ENCODE peak calls at places on chromosomes 4 and X, in six cellular contexts. S is A673, Y is heart left ventricle, R is uterus, Q is left ventricle myocardium inferior, F is ascending aorta. P is an unnamed sample. For H3K27me3, the result is how much of the 10 kb centered on the place peaks cover.

GRCh38 chr4:70681730-70682129 is 6.6 kb upstream of the UTP3 start:
- DNase-seq in S (no peak), R (no peak), Q (no peak), Y (no peak), F (no peak), P (no peak)

GRCh38 chrX:12021708-12022107 is 116.6 kb upstream of the FRMPD4 start:
- DNase-seq in F (no peak), Q (no peak), S (no peak), Y (peak), R (no peak), P (no peak)

GRCh38 chr4:172826346-172826745 is 342.3 kb upstream of the GALNT7 start:
- DNase-seq in Q (no peak), S (no peak), Y (no peak), R (no peak), F (no peak), P (no peak)

GRCh38 chrX:11407331-11408110 is 114.3 kb downstream of the AMELX start:
- DNase-seq in S (peak), F (no peak), R (no peak), Y (no peak), Q (no peak), P (no peak)

GRCh38 chrX:55057691-55058249 is 17.1 kb upstream of the PAGE2B start:
- DNase-seq in S (peak), R (peak), Q (no peak), Y (no peak), F (peak), P (no peak)

GRCh38 chrX:20432048-20432447 is 165.3 kb upstream of the RPS6KA3 start:
- DNase-seq in Y (no peak), R (no peak), F (no peak), S (no peak), Q (no peak), P (no peak)

GRCh38 chrX:48966796-48967579 is 4.7 kb downstream of the KCND1 start:
- DNase-seq in Q (no peak), R (no peak), Y (no peak), F (no peak), S (no peak), P (no peak)

GRCh38 chr4:77196866-77197265 is 39.9 kb downstream of the CCNG2 start:
- DNase-seq in F (no peak), S (no peak), R (no peak), Q (no peak), Y (no peak), P (no peak)

GRCh38 chr4:41709844-41710481 is 38.6 kb downstream of the PHOX2B start:
- DNase-seq in S (peak), Q (no peak), Y (no peak), R (no peak), F (no peak), P (no peak)

GRCh38 chrX:5295004-5295403 is 933.7 kb downstream of the NLGN4X start:
- DNase-seq in Q (no peak), Y (no peak), S (no peak), R (no peak), F (no peak), P (no peak)

GRCh38 chr4:130636486-130636885 is 1540.5 kb downstream of the C4orf33 start:
- DNase-seq in R (no peak), Y (no peak), S (no peak), F (no peak), Q (no peak), P (no peak)

GRCh38 chr4:24912252-24913098 is at the start of gene CCDC149:
- DNase-seq in S (peak), F (peak), Y (peak), Q (peak), R (peak), P (no peak)

GRCh38 chrX:68757331-68757730 is 71.5 kb upstream of the EFNB1 start:
- DNase-seq in S (no peak), Y (no peak), Q (no peak), R (no peak), F (no peak), P (peak)

GRCh38 chrX:23114256-23114655 is 114.5 kb downstream of the DDX53 start:
- DNase-seq in R (no peak), S (no peak), Y (no peak), Q (no peak), F (no peak), P (no peak)

GRCh38 chrX:115021121-115021520 is 3.7 kb upstream of the IL13RA2 start:
- DNase-seq in S (no peak), Q (no peak), R (no peak), Y (no peak), F (no peak), P (no peak)

GRCh38 chrX:120457766-120458180 is 11.3 kb downstream of the LAMP2 start:
- DNase-seq in R (no peak), S (peak), Q (no peak), Y (no peak), F (no peak), P (no peak)

GRCh38 chr4:122733805-122734155 is 1.3 kb downstream of the BBS12 start:
- DNase-seq in Q (no peak), Y (no peak), R (no peak), S (no peak), F (no peak), P (no peak)

GRCh38 chr4:64359496-64359895 is 49.8 kb downstream of the TECRL start:
- DNase-seq in S (no peak), Y (no peak), R (no peak), F (no peak), Q (no peak), P (no peak)

GRCh38 chr4:26619784-26620183 is 35.9 kb downstream of the TBC1D19 start:
- DNase-seq in F (no peak), Y (no peak), Q (no peak), S (no peak), R (no peak), P (no peak)

GRCh38 chrX:118520206-118520857 is 24.7 kb downstream of the DOCK11 start:
- DNase-seq in Y (no peak), Q (no peak), F (no peak), S (no peak), R (no peak), P (no peak)

GRCh38 chr4:71857713-71858451 is 74.0 kb upstream of the GC start:
- DNase-seq in Q (no peak), Y (no peak), R (no peak), S (no peak), F (no peak), P (no peak)

GRCh38 chrX:103063918-103064434 is at the start of gene BEX1:
- DNase-seq in S (peak), Q (no peak), R (peak), F (no peak), Y (peak), P (no peak)

GRCh38 chr4:73104695-73105094 is 35.2 kb upstream of the COX18 start:
- DNase-seq in Y (no peak), S (no peak), Q (no peak), R (no peak), F (no peak), P (no peak)

GRCh38 chr4:158817562-158818370 is 48.9 kb downstream of the FNIP2 start:
- DNase-seq in R (no peak), S (no peak), Y (no peak), Q (no peak), F (no peak), P (no peak)

GRCh38 chr4:126859314-126859713 is 773.4 kb upstream of the INTU start:
- DNase-seq in R (no peak), S (no peak), Y (no peak), Q (no peak), F (no peak), P (no peak)

GRCh38 chr4:17502764-17503163 is 9.1 kb downstream of the QDPR start:
- DNase-seq in R (no peak), S (no peak), F (no peak), Y (no peak), Q (no peak), P (no peak)

GRCh38 chr4:72118017-72118416 is 86.2 kb downstream of the NPFFR2 start:
- DNase-seq in R (no peak), F (no peak), Q (no peak), Y (no peak), S (no peak), P (no peak)

GRCh38 chrX:427812-428725 is 41.4 kb upstream of the PPP2R3B start:
- DNase-seq in F (no peak), Q (no peak), R (no peak), Y (no peak), S (peak), P (no peak)
- TF ChIP-seq CTCF in F (no peak), Q (no peak), R (no peak), Y (peak), S (peak), P (no peak)

DNA sequence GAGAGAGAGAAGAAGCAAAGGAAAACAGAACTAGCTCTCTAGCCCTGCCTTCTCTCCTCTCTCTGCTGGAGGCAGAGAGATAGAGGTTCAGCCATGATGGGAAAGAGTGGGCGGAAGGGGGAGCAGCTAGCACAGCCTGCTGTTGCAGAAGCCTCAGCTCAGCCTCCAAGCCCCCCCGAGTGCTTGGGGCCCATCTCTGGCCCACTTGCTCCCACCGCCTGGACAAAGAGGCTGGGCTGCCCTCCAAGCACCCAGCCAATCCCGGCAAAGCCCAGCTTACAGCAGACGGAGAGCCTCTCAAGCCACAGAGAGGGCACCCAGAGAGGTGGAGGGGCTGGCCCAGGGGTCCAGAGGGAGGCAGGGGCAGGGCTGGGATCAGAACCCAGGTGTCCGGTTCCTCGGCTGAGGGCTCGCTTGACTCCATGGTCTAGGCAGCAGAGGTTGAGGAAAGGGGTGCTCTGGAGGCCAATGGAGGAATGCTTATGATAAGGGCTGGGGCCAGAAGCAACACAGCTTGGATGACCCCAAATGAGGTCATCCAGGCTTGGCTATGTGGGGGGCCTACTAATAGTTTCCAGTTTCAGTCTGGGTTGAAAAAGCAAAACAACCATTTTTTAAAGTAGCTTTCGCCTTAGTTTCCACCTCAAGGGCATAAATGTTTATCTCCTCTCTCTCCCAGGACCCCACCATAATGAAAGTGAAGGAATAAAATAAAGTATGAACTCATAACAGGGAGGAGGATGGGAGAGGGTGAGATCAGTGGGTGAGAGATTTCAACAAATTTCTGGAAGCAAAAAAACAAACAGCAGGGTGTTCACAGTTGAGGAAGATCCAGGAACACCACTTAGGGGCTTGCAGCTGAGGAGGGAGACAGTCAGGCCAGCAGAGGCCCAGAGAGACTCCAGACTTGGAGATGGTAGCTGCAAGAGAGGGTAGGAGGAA is 24.9 kb upstream of the IQSEC2 start:
- DNase-seq in S (no peak), F (no peak), Y (no peak), R (no peak), Q (no peak), P (no peak)
- H3K27me3 ChIP-seq in S (under half), F (under half), Y (under half), R (under half), Q (under half), P (under half)

GRCh38 chr4:10077492-10078335 is 38.9 kb downstream of the WDR1 start:
- DNase-seq in R (peak), S (no peak), Q (peak), Y (peak), F (peak), P (no peak)
- H3K27ac ChIP-seq in R (peak), S (no peak), Q (peak), Y (peak), F (peak), P (peak)

GRCh38 chr4:97984545-97985131 is 158.6 kb downstream of the STPG2 start:
- DNase-seq in R (no peak), F (no peak), Q (no peak), Y (no peak), S (peak), P (no peak)

GRCh38 chr4:97990409-97990808 is 152.9 kb downstream of the STPG2 start:
- DNase-seq in Y (no peak), S (no peak), F (no peak), R (no peak), Q (no peak), P (no peak)

GRCh38 chr4:97987019-97987648 is 156.1 kb downstream of the STPG2 start:
- DNase-seq in Y (no peak), R (no peak), F (no peak), Q (no peak), S (peak), P (no peak)
- TF ChIP-seq CTCF in Y (no peak), R (no peak), F (no peak), Q (peak), S (peak), P (no peak)

GRCh38 chr4:4843651-4844291 is 15.7 kb upstream of the MSX1 start:
- DNase-seq in Y (no peak), Q (no peak), R (no peak), F (no peak), S (no peak), P (no peak)
- H3K27me3 ChIP-seq in Y (half or more), Q (half or more), R (under half), F (under half), S (under half), P (under half)

GRCh38 chr4:170025523-170026252 is 507 bp downstream of the MFAP3L start:
- DNase-seq in S (peak), Y (no peak), R (peak), F (no peak), Q (no peak), P (no peak)

GRCh38 chr4:170017252-170017651 is 8.9 kb downstream of the MFAP3L start:
- DNase-seq in Q (no peak), Y (no peak), F (no peak), R (no peak), S (no peak), P (no peak)

GRCh38 chr4:170026253-170026991 is at the start of gene MFAP3L:
- DNase-seq in F (peak), Q (peak), S (peak), Y (peak), R (peak), P (peak)

GRCh38 chr4:170027181-170027829 is 1.1 kb upstream of the MFAP3L start:
- DNase-seq in F (peak), S (peak), Q (peak), R (peak), Y (peak), P (peak)

GRCh38 chr4:170022211-170022610 is 4.0 kb downstream of the MFAP3L start:
- DNase-seq in R (no peak), Y (no peak), Q (no peak), S (no peak), F (no peak), P (no peak)
- H3K27ac ChIP-seq in R (no peak), Y (no peak), Q (no peak), S (no peak), F (no peak), P (no peak)

GRCh38 chr4:154911097-154911496 is 130.0 kb downstream of the RBM46 start:
- DNase-seq in R (no peak), Y (no peak), F (no peak), S (no peak), Q (no peak), P (no peak)
- TF ChIP-seq CTCF in R (no peak), Y (no peak), F (no peak), S (peak), Q (no peak), P (no peak)

DNA sequence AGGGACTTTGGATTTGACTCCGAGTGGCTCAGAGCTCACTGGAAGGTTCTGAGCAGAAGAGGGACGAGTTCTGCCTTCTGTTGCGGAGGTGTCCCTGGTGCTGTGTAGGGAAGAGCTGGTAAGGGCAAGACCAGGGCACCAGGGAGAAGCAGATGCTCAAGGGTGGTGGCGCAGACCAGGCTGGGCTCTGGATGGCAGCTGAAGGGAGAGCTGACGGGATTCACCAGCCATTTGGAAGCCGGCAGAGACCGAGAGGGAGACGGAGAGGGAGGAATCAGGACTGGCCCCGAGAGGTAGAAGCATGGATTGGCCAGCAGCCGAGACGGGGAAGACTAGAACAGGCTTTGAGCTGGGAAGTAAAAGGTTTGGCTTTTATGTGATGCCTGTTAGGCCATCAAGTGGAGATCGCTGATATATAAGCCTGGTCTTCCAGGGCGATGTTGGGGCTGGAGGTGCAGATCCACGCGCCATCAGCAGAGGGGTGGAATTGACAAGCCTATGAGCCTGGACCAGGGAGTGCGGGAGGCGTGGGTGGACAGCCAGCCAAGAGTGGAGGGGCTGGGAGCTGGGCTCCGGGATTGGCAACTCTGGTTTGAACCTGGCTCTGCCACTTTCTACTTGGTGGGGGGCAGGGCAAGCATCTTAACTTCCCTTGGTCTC is 43.4 kb downstream of the ADRA2C start:
- DNase-seq in F (no peak), R (no peak), Q (no peak), Y (no peak), S (no peak), P (no peak)
- H3K27me3 ChIP-seq in F (under half), R (under half), Q (half or more), Y (under half), S (under half), P (under half)

GRCh38 chrX:96579252-96579651 is 105.4 kb upstream of the DIAPH2 start:
- DNase-seq in Y (no peak), Q (no peak), S (no peak), R (no peak), F (no peak), P (no peak)
- H3K27ac ChIP-seq in Y (no peak), Q (no peak), S (no peak), R (no peak), F (no peak), P (no peak)

P was measured in right atrium auricular region.